ENCODE peak calls at places on chromosomes 4 and X, in eight cellular contexts. One of them, this sample, is unnamed.

GRCh38 chrX:103628386-103629290 is at the start of gene TCEAL1:
- DNase-seq in cardiac fibroblast: peak
- DNase-seq in activated CD8-positive, alpha-beta memory T cell treated with anti-CD3 and anti-CD28 coated beads for 48 hours: no peak
- DNase-seq in KG1: peak
- DNase-seq in myocyte: peak
- DNase-seq in naive thymus-derived CD8-positive, alpha-beta T cell: peak
- DNase-seq in lung microvascular endothelial cell: peak
- DNase-seq in RCC 7860: no peak
- DNase-seq in this sample: peak

GRCh38 chr4:110371016-110371795 is 104.7 kb upstream of the ENPEP start:
- DNase-seq in cardiac fibroblast: no peak
- DNase-seq in activated CD8-positive, alpha-beta memory T cell treated with anti-CD3 and anti-CD28 coated beads for 48 hours: no peak
- DNase-seq in KG1: no peak
- DNase-seq in myocyte: peak
- DNase-seq in naive thymus-derived CD8-positive, alpha-beta T cell: no peak
- DNase-seq in lung microvascular endothelial cell: no peak
- DNase-seq in RCC 7860: peak
- DNase-seq in this sample: no peak

GRCh38 chrX:27391601-27392000 is 71.5 kb downstream of the PPP4R3C start:
- DNase-seq in cardiac fibroblast: peak
- DNase-seq in activated CD8-positive, alpha-beta memory T cell treated with anti-CD3 and anti-CD28 coated beads for 48 hours: no peak
- DNase-seq in KG1: no peak
- DNase-seq in myocyte: no peak
- DNase-seq in naive thymus-derived CD8-positive, alpha-beta T cell: no peak
- DNase-seq in lung microvascular endothelial cell: no peak
- DNase-seq in RCC 7860: no peak
- DNase-seq in this sample: no peak

GRCh38 chr4:179597301-179597700 is 2155.1 kb upstream of the AGA start:
- DNase-seq in cardiac fibroblast: no peak
- DNase-seq in activated CD8-positive, alpha-beta memory T cell treated with anti-CD3 and anti-CD28 coated beads for 48 hours: no peak
- DNase-seq in KG1: no peak
- DNase-seq in myocyte: no peak
- DNase-seq in naive thymus-derived CD8-positive, alpha-beta T cell: no peak
- DNase-seq in lung microvascular endothelial cell: no peak
- DNase-seq in RCC 7860: no peak
- DNase-seq in this sample: no peak

GRCh38 chr4:6987566-6987920 is 55.6 kb upstream of the TADA2B start:
- DNase-seq in cardiac fibroblast: peak
- DNase-seq in activated CD8-positive, alpha-beta memory T cell treated with anti-CD3 and anti-CD28 coated beads for 48 hours: no peak
- DNase-seq in KG1: no peak
- DNase-seq in myocyte: no peak
- DNase-seq in naive thymus-derived CD8-positive, alpha-beta T cell: no peak
- DNase-seq in lung microvascular endothelial cell: peak
- DNase-seq in RCC 7860: no peak
- DNase-seq in this sample: peak

GRCh38 chrX:123869488-123869887 is 9.6 kb downstream of the XIAP start:
- DNase-seq in cardiac fibroblast: peak
- DNase-seq in activated CD8-positive, alpha-beta memory T cell treated with anti-CD3 and anti-CD28 coated beads for 48 hours: no peak
- DNase-seq in KG1: no peak
- DNase-seq in myocyte: no peak
- DNase-seq in naive thymus-derived CD8-positive, alpha-beta T cell: no peak
- DNase-seq in lung microvascular endothelial cell: peak
- DNase-seq in RCC 7860: peak
- DNase-seq in this sample: peak

GRCh38 chr4:184273166-184274147 is 55.8 kb upstream of the ENPP6 start:
- DNase-seq in cardiac fibroblast: no peak
- DNase-seq in activated CD8-positive, alpha-beta memory T cell treated with anti-CD3 and anti-CD28 coated beads for 48 hours: no peak
- DNase-seq in KG1: no peak
- DNase-seq in myocyte: no peak
- DNase-seq in naive thymus-derived CD8-positive, alpha-beta T cell: no peak
- DNase-seq in lung microvascular endothelial cell: no peak
- DNase-seq in RCC 7860: no peak
- DNase-seq in this sample: no peak

GRCh38 chrX:118862086-118862485 is 38.5 kb downstream of the ZCCHC12 start:
- DNase-seq in cardiac fibroblast: no peak
- DNase-seq in activated CD8-positive, alpha-beta memory T cell treated with anti-CD3 and anti-CD28 coated beads for 48 hours: no peak
- DNase-seq in KG1: no peak
- DNase-seq in myocyte: no peak
- DNase-seq in naive thymus-derived CD8-positive, alpha-beta T cell: no peak
- DNase-seq in lung microvascular endothelial cell: no peak
- DNase-seq in RCC 7860: no peak
- DNase-seq in this sample: no peak

GRCh38 chrX:45774961-45775360 is 574.3 kb upstream of the DIPK2B start:
- DNase-seq in cardiac fibroblast: peak
- DNase-seq in activated CD8-positive, alpha-beta memory T cell treated with anti-CD3 and anti-CD28 coated beads for 48 hours: no peak
- DNase-seq in KG1: no peak
- DNase-seq in myocyte: no peak
- DNase-seq in naive thymus-derived CD8-positive, alpha-beta T cell: no peak
- DNase-seq in lung microvascular endothelial cell: peak
- DNase-seq in RCC 7860: peak
- DNase-seq in this sample: peak

GRCh38 chr4:41281038-41281634 is 24.4 kb downstream of the UCHL1 start:
- DNase-seq in cardiac fibroblast: peak
- DNase-seq in activated CD8-positive, alpha-beta memory T cell treated with anti-CD3 and anti-CD28 coated beads for 48 hours: no peak
- DNase-seq in KG1: peak
- DNase-seq in myocyte: peak
- DNase-seq in naive thymus-derived CD8-positive, alpha-beta T cell: peak
- DNase-seq in lung microvascular endothelial cell: peak
- DNase-seq in RCC 7860: peak
- DNase-seq in this sample: peak

GRCh38 chr4:5813882-5814255 is 79.0 kb downstream of the CRMP1 start:
- DNase-seq in cardiac fibroblast: no peak
- DNase-seq in activated CD8-positive, alpha-beta memory T cell treated with anti-CD3 and anti-CD28 coated beads for 48 hours: no peak
- DNase-seq in KG1: no peak
- DNase-seq in myocyte: no peak
- DNase-seq in naive thymus-derived CD8-positive, alpha-beta T cell: no peak
- DNase-seq in lung microvascular endothelial cell: no peak
- DNase-seq in RCC 7860: no peak
- DNase-seq in this sample: no peak

GRCh38 chr4:648579-649292 is 23.4 kb downstream of the PDE6B start:
- DNase-seq in cardiac fibroblast: no peak
- DNase-seq in activated CD8-positive, alpha-beta memory T cell treated with anti-CD3 and anti-CD28 coated beads for 48 hours: no peak
- DNase-seq in KG1: no peak
- DNase-seq in myocyte: peak
- DNase-seq in naive thymus-derived CD8-positive, alpha-beta T cell: no peak
- DNase-seq in lung microvascular endothelial cell: no peak
- DNase-seq in RCC 7860: no peak
- DNase-seq in this sample: no peak